ENCODE peak calls at places on chromosomes 6 and 20, in five cellular contexts. F is stimulated activated CD4-positive, alpha-beta T cell treated with anti-CD3 and anti-CD28 coated beads, TNF-alpha, amount 100 ng/mL, for 24 hours; N is Panc1; I is neural crest cell; L is sciatic nerve. E is an unnamed sample.

GRCh38 chr20:19867940-19868371 is 109.9 kb downstream of the RIN2 start:
- DNase-seq in F (no peak), N (no peak), I (no peak), L (no peak), E (no peak)

GRCh38 chr6:49980898-49981297 is 11.5 kb upstream of the DEFB113 start:
- DNase-seq in F (no peak), N (no peak), I (no peak), L (no peak), E (no peak)

GRCh38 chr6:62298745-62299392 is 12.8 kb upstream of the KHDRBS2 start:
- DNase-seq in F (no peak), N (no peak), I (no peak), L (no peak), E (no peak)

GRCh38 chr6:37168809-37169457 is 1.0 kb upstream of the PIM1 start:
- DNase-seq in F (no peak), N (no peak), I (no peak), L (no peak), E (no peak)

GRCh38 chr6:48111143-48111506 is at the start of gene PTCHD4:
- DNase-seq in F (no peak), N (no peak), I (no peak), L (no peak), E (no peak)

GRCh38 chr6:137363805-137364138 is 130.4 kb downstream of the OLIG3 start:
- DNase-seq in F (no peak), N (no peak), I (no peak), L (no peak), E (no peak)

GRCh38 chr6:15897063-15897934 is 231.6 kb upstream of the MYLIP start:
- DNase-seq in F (no peak), N (no peak), I (no peak), L (no peak), E (no peak)

GRCh38 chr6:23587582-23587981 is 538.4 kb upstream of the NRSN1 start:
- DNase-seq in F (no peak), N (no peak), I (no peak), L (no peak), E (no peak)

GRCh38 chr6:14690120-14691056 is 555.5 kb upstream of the JARID2 start:
- DNase-seq in F (no peak), N (no peak), I (no peak), L (no peak), E (no peak)

GRCh38 chr6:129429953-129430352 is 280.0 kb downstream of the ARHGAP18 start:
- DNase-seq in F (no peak), N (no peak), I (no peak), L (no peak), E (no peak)

GRCh38 chr20:51894619-51895018 is 92.3 kb upstream of the SALL4 start:
- DNase-seq in F (no peak), N (no peak), I (no peak), L (no peak), E (no peak)

GRCh38 chr6:143674466-143675114 is 3.2 kb upstream of the PHACTR2 start:
- DNase-seq in F (no peak), N (no peak), I (no peak), L (no peak), E (no peak)

GRCh38 chr6:52409499-52409898 is 10.6 kb upstream of the EFHC1 start:
- DNase-seq in F (no peak), N (no peak), I (no peak), L (no peak), E (no peak)

GRCh38 chr6:14596410-14596809 is 478.8 kb downstream of the CD83 start:
- DNase-seq in F (no peak), N (no peak), I (no peak), L (no peak), E (no peak)

GRCh38 chr6:17015551-17016381 is 86.1 kb upstream of the STMND1 start:
- DNase-seq in F (no peak), N (no peak), I (no peak), L (peak; percentile 62), E (no peak)

GRCh38 chr6:156396068-156396771 is 381.0 kb upstream of the ARID1B start:
- DNase-seq in F (no peak), N (no peak), I (no peak), L (no peak), E (peak; percentile 28)

GRCh38 chr20:36371391-36371790 is 65.3 kb downstream of the DLGAP4 start:
- DNase-seq in F (no peak), N (no peak), I (no peak), L (no peak), E (no peak)